ENCODE peak calls at places on chromosomes 6 and 20, in six cellular contexts. Y is DND-41, Z is pancreas, M is H9, H is cardiac muscle cell, R is OCI-LY7. G is an unnamed sample. For H3K4me1, the result is how much of the 10 kb centered on the place peaks cover.

GRCh38 chr6:1081566-1081965 is 230.3 kb upstream of the FOXQ1 start:
- DNase-seq in Y (no peak), Z (no peak), M (no peak), H (no peak), R (no peak), G (no peak)

GRCh38 chr6:166720859-166721258 is 93.8 kb upstream of the RPS6KA2 start:
- DNase-seq in Y (no peak), Z (no peak), M (no peak), H (no peak), R (no peak), G (no peak)

GRCh38 chr6:885051-885590 is 192.2 kb upstream of the EXOC2 start:
- DNase-seq in Y (no peak), Z (no peak), M (no peak), H (no peak), R (no peak), G (no peak)

GRCh38 chr6:53014034-53014433 is 18.9 kb upstream of the GSTA4 start:
- DNase-seq in Y (no peak), Z (no peak), M (no peak), H (no peak), R (no peak), G (no peak)

GRCh38 chr6:134918418-134918961 is 31.4 kb downstream of the ALDH8A1 start:
- DNase-seq in Y (no peak), Z (no peak), M (no peak), H (no peak), R (no peak), G (no peak)

GRCh38 chr20:58665606-58666005 is 14.5 kb downstream of the STX16 start:
- DNase-seq in Y (no peak), Z (no peak), M (no peak), H (no peak), R (no peak), G (no peak)

GRCh38 chr20:31567380-31567720 is 37.7 kb upstream of the ID1 start:
- DNase-seq in Y (no peak), Z (no peak), M (no peak), H (no peak), R (no peak), G (no peak)

GRCh38 chr6:14037402-14038277 is 79.9 kb upstream of the CD83 start:
- DNase-seq in Y (no peak), Z (no peak), M (no peak), H (no peak), R (no peak), G (no peak)

GRCh38 chr6:143450453-143451362 is at the start of the genes ADAT2 and PEX3:
- DNase-seq in Y (peak), Z (peak), M (peak), H (peak), R (peak), G (peak)

GRCh38 chr6:130583268-130583667 is 217.5 kb downstream of the TMEM200A start:
- DNase-seq in Y (no peak), Z (no peak), M (peak), H (no peak), R (no peak), G (no peak)

GRCh38 chr6:31837612-31838553 is 10.3 kb downstream of the HSPA1B start:
- DNase-seq in Y (no peak), Z (no peak), M (no peak), H (no peak), R (peak), G (no peak)

GRCh38 chr6:31836036-31836675 is 8.6 kb downstream of the HSPA1B start:
- DNase-seq in Y (no peak), Z (no peak), M (no peak), H (no peak), R (peak), G (no peak)

GRCh38 chr6:31838968-31839367 is 11.4 kb downstream of the HSPA1B start:
- DNase-seq in Y (no peak), Z (no peak), M (no peak), H (no peak), R (no peak), G (no peak)

GRCh38 chr6:31834704-31835375 is 7.3 kb downstream of the HSPA1B start:
- DNase-seq in Y (peak), Z (peak), M (no peak), H (peak), R (peak), G (peak)

DNA sequence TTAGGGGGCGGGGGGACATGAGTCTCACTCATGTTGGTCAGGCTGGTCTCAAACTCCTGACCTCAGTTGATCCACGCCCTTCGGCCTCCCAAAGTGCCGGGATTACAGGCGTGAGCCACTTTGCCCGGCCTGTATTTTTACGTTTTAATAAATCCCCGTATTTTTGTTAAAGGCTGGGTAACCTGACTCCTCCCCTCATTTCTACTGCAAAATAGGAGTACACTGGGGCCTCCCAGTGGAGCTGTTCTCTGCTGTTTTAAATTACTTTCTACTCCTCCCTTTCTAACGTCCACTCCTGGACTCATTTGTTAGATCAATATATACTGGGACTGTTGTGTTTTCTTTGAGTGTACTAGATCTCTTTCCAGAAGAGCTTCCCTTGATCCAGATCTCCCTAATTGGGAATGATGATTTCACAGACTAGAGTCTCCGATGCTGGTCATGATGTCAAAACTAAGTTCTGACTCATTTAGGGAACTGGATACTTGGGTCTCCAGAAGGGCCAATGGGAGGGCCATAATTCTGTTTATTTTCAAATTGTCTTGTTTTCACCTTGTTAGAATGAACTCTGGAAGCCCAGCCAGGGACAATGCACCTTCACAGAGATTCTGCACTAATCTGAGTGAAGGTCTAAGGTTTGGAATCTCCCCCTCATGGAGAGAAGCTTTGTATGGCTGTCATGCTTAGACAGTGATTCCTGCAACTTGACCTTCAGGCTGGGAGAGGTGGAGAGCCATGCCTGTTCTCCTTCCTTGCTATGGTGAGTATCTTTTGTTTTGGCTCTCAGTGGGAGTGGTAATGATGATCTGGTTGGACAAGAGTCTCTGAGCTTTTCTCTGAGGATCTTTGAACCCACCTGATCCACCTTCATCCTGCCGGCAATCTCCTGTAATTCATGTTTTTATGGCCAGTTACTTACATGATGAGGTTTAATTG is 9.4 kb downstream of the HSPA1B start:
- DNase-seq in Y (no peak), Z (no peak), M (no peak), H (no peak), R (peak), G (no peak)
- H3K4me1 ChIP-seq in Y (under half), Z (under half), M (under half), H (under half), R (half or more), G (under half)

GRCh38 chr6:41720783-41721182 is 14.6 kb downstream of the TFEB start:
- DNase-seq in Y (no peak), Z (no peak), M (no peak), H (no peak), R (no peak), G (no peak)
- H3K4me1 ChIP-seq in Y (under half), Z (under half), M (under half), H (half or more), R (half or more), G (half or more)

DNA sequence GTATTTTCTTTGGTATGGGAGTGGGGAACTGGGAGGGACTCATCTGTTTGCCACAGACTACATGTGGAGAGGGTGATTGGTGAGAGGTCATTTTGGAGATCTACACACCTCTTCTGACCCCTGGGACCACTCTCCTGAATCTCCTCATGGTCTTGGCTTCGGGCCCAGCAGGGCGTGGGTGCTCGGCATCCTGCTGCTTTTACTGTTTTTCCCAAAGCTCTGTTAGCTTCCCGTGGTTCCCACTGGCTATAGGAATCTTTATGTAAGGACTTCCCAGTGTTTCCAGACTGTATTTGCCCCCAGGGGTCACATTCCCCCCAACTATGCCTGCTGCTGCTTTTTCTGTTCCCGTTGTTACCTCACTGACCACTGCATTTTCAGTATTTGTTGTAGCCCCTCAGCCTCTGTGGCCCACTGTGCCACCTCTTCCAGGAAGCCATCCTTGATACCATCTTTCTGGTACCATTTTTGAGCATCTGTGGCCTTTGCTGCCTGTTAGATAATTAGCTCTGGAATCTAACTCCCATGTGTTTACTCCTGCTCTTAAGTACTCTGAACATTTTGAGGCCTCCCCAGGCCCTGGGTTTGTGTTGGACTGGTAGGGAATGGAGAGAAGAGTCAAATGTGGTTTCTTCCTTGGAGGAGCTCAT is 14.9 kb downstream of the PLCG1 start:
- DNase-seq in Y (no peak), Z (no peak), M (no peak), H (no peak), R (no peak), G (no peak)
- H3K4me1 ChIP-seq in Y (under half), Z (under half), M (under half), H (under half), R (under half), G (half or more)

GRCh38 chr6:167917755-167918154 is 79.7 kb upstream of the KIF25 start:
- DNase-seq in Y (no peak), Z (no peak), M (no peak), H (no peak), R (no peak), G (no peak)
- H3K4me1 ChIP-seq in Y (under half), Z (under half), M (under half), H (under half), R (under half), G (under half)

GRCh38 chr20:54020348-54020747 is 50.0 kb downstream of the BCAS1 start:
- DNase-seq in Y (no peak), Z (no peak), M (no peak), H (no peak), R (no peak), G (no peak)
- H3K4me1 ChIP-seq in Y (under half), Z (under half), M (under half), H (under half), R (under half), G (under half)

G was measured in gastrocnemius medialis.